ENCODE peak calls at places on chromosomes 16 and 17, in ten cellular contexts. Z, Y, J, O, P, D, M, B, U and L are unnamed samples.

GRCh38 chr16:13919330-13919682 is 648 bp upstream of the ERCC4 start:
- DNase-seq in U (no peak), O (peak), Y (no peak), J (no peak), P (no peak), Z (no peak), M (peak), B (no peak), D (no peak), L (no peak)

GRCh38 chr16:51756447-51757123 is 605.5 kb upstream of the SALL1 start:
- DNase-seq in Y (no peak), B (no peak), D (no peak), O (no peak), J (no peak), P (no peak), U (no peak), Z (peak), M (peak), L (no peak)

GRCh38 chr16:55655709-55656694 is at the start of gene SLC6A2:
- DNase-seq in B (no peak), Z (peak), Y (no peak), D (no peak), P (peak), M (peak), U (no peak), O (no peak), J (no peak), L (no peak)

GRCh38 chr17:12730931-12731521 is 58.3 kb upstream of the ARHGAP44 start:
- DNase-seq in Z (peak), O (peak), P (peak), Y (peak), D (peak), M (peak), U (no peak), B (no peak), J (peak), L (no peak)

GRCh38 chr17:350706-351435 is 1.7 kb downstream of the RPH3AL start:
- DNase-seq in D (no peak), J (peak), Z (peak), O (peak), P (peak), M (no peak), U (no peak), B (peak), Y (peak), L (no peak)

GRCh38 chr17:50076591-50077235 is 18.4 kb upstream of the PDK2 start:
- DNase-seq in M (peak), Y (no peak), D (no peak), O (no peak), U (no peak), J (no peak), Z (no peak), P (no peak), B (no peak), L (no peak)

GRCh38 chr17:13074026-13074425 is 56.2 kb upstream of the ELAC2 start:
- DNase-seq in O (peak), M (no peak), Z (no peak), P (no peak), D (no peak), Y (no peak), U (no peak), J (no peak), B (no peak), L (no peak)

GRCh38 chr16:27679899-27680298 is 130.0 kb downstream of the KATNIP start:
- DNase-seq in Y (no peak), P (no peak), B (no peak), J (no peak), O (no peak), U (no peak), D (no peak), Z (no peak), M (no peak), L (no peak)

GRCh38 chr17:41512789-41513547 is 5.7 kb downstream of the KRT15 start:
- DNase-seq in Z (peak), Y (no peak), O (no peak), M (no peak), D (no peak), U (no peak), B (no peak), P (no peak), J (no peak), L (no peak)

GRCh38 chr16:67598527-67598926 is 36.2 kb downstream of the CTCF start:
- DNase-seq in O (no peak), Y (no peak), P (no peak), J (no peak), B (no peak), M (no peak), U (no peak), Z (no peak), D (no peak), L (no peak)

GRCh38 chr17:66682293-66682692 is 152.6 kb upstream of the CACNG5 start:
- DNase-seq in J (no peak), U (no peak), B (peak), D (no peak), P (no peak), Z (no peak), O (no peak), M (no peak), Y (peak), L (no peak)

GRCh38 chr17:54891176-54891821 is 9.4 kb upstream of the TOM1L1 start:
- DNase-seq in Y (peak), O (peak), U (no peak), J (no peak), Z (no peak), B (no peak), D (no peak), P (no peak), M (peak), L (no peak)

GRCh38 chr17:30933966-30934365 is 12.2 kb downstream of the ADAP2 start:
- DNase-seq in Z (no peak), Y (no peak), M (no peak), J (no peak), O (no peak), D (no peak), U (no peak), B (no peak), P (no peak), L (no peak)

GRCh38 chr16:2990891-2991290 is 10.6 kb upstream of the PKMYT1 start:
- DNase-seq in U (no peak), O (no peak), Y (no peak), Z (no peak), B (no peak), M (no peak), D (no peak), P (no peak), J (no peak), L (no peak)

GRCh38 chr17:17935321-17936271 is 36.6 kb downstream of the TOM1L2 start:
- DNase-seq in J (no peak), O (peak), U (no peak), B (no peak), Z (no peak), P (peak), M (no peak), Y (no peak), D (no peak), L (no peak)

GRCh38 chr17:22202702-22203101 is 510.4 kb downstream of the KCNJ18 start:
- DNase-seq in M (no peak), O (no peak), U (no peak), J (no peak), Y (no peak), Z (no peak), B (no peak), P (no peak), D (no peak), L (no peak)

DNA sequence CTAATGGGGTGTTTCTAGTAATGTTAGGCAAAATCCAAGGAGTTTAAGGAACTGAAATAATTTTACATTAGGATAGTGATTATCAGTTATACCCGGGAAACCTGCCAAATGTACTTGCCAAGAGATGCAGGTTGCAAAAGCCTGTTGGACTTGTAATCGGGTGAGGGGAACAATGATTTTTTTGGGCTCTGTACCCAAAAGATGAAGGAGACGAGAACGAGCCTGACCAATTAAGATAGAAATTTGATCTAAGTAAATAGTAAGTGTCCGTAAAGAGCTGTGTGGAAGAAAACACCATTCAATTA is 56.2 kb upstream of the ARL4D start:
- DNase-seq in U (no peak), P (no peak), O (no peak), M (no peak), B (no peak), Y (no peak), J (no peak), D (no peak), Z (no peak), L (no peak)
- H3K4me3 ChIP-seq in U (no peak), P (no peak), O (peak), M (no peak), B (no peak), Y (no peak), J (no peak), D (no peak), Z (no peak), L (no peak)

DNA sequence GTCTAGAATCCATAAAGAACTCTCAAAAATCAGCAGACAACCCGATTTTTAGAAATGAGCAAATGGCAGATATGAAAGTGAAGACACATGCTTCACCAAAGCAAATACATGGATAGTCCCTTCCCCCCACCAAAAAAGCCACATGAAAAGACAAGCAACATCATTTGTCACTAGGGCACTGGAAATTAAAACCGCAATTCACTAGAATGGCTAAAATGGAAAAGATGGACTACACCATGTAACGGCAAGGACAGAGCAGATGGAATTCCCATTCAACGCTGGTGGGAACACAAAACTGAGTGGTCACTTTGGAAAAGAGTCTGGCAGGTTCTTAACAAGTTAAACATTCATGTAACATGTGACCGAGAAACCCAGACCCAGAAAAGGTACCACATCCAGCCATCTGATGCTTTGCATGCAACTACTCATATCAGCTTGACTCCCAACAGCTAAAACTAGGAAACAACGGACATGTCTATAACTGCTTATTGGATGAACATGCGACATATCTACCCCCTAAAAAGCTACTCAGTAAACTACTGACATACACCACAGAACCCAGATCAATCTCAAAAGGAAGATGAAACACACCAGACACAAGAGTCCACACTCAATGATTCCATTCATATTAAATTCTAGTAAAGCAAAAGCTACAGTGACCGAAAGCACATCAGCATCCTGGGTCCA is 132.6 kb downstream of the ZNF778 start:
- DNase-seq in D (no peak), B (no peak), Z (no peak), P (no peak), J (no peak), U (no peak), M (no peak), O (no peak), Y (no peak), L (no peak)
- H3K27ac ChIP-seq in D (no peak), B (no peak), Z (no peak), P (no peak), J (no peak), U (no peak), M (no peak), O (no peak), Y (no peak), L (no peak)

GRCh38 chr17:80201446-80201845 is 18.7 kb downstream of the SGSH start:
- DNase-seq in J (no peak), D (no peak), Z (no peak), P (no peak), B (no peak), M (no peak), U (no peak), Y (no peak), O (no peak), L (no peak)

GRCh38 chr17:80196652-80197051 is 23.5 kb downstream of the SGSH start:
- DNase-seq in Z (no peak), J (no peak), Y (no peak), O (no peak), U (no peak), P (no peak), B (no peak), D (no peak), M (no peak), L (no peak)

GRCh38 chr17:80195671-80196529 is 24.2 kb downstream of the SGSH start:
- DNase-seq in P (no peak), D (no peak), M (peak), J (no peak), Y (no peak), Z (peak), B (no peak), U (no peak), O (peak), L (peak)

GRCh38 chr17:80195141-80195540 is 25.0 kb downstream of the SGSH start:
- DNase-seq in J (no peak), O (no peak), B (no peak), D (no peak), U (no peak), Y (no peak), Z (no peak), P (no peak), M (no peak), L (no peak)

DNA sequence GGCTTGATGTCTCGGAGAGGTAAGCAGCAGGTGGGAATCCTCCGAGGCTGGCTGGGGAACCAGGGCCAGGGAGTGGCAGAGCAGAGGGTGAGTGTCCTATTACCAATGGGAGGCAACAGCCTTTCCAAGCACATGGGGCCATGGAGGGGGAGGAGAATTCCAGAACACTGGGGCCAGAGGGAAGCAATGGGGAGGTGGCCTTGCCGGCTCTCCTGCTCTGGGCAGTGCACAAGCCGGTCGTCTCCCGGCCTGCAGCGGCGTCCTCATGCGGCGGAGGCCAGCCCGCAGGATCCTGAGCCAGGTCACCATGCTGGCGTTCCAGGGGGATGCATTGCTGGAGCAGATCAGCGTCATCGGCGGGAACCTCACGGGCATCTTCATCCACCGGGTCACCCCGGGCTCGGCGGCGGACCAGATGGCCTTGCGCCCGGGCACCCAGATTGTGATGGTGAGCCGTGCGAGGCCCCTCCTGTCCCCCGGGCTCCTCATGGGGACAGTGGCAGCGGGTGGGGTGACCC is 21.9 kb downstream of the SGSH start:
- DNase-seq in Z (peak), M (no peak), D (no peak), U (no peak), O (no peak), P (no peak), J (no peak), Y (no peak), B (no peak), L (no peak)
- H3K4me3 ChIP-seq in Z (no peak), M (no peak), D (no peak), U (no peak), O (no peak), P (no peak), J (no peak), Y (no peak), B (no peak), L (no peak)

GRCh38 chr17:44979426-44980273 is 11.5 kb upstream of the C1QL1 start:
- DNase-seq in D (no peak), U (no peak), M (no peak), P (no peak), B (peak), J (no peak), Z (no peak), O (peak), Y (peak), L (no peak)

GRCh38 chr17:44977065-44977464 is 9.0 kb upstream of the C1QL1 start:
- DNase-seq in D (no peak), Z (no peak), U (no peak), M (no peak), J (no peak), Y (no peak), O (no peak), B (no peak), P (no peak), L (no peak)

GRCh38 chr17:44978807-44979206 is 10.7 kb upstream of the C1QL1 start:
- DNase-seq in Z (no peak), Y (no peak), P (no peak), M (no peak), D (no peak), O (no peak), B (no peak), J (no peak), U (no peak), L (no peak)

GRCh38 chr17:44976198-44976597 is 8.1 kb upstream of the C1QL1 start:
- DNase-seq in P (no peak), U (no peak), B (no peak), D (no peak), O (no peak), Y (no peak), J (no peak), M (no peak), Z (no peak), L (no peak)

DNA sequence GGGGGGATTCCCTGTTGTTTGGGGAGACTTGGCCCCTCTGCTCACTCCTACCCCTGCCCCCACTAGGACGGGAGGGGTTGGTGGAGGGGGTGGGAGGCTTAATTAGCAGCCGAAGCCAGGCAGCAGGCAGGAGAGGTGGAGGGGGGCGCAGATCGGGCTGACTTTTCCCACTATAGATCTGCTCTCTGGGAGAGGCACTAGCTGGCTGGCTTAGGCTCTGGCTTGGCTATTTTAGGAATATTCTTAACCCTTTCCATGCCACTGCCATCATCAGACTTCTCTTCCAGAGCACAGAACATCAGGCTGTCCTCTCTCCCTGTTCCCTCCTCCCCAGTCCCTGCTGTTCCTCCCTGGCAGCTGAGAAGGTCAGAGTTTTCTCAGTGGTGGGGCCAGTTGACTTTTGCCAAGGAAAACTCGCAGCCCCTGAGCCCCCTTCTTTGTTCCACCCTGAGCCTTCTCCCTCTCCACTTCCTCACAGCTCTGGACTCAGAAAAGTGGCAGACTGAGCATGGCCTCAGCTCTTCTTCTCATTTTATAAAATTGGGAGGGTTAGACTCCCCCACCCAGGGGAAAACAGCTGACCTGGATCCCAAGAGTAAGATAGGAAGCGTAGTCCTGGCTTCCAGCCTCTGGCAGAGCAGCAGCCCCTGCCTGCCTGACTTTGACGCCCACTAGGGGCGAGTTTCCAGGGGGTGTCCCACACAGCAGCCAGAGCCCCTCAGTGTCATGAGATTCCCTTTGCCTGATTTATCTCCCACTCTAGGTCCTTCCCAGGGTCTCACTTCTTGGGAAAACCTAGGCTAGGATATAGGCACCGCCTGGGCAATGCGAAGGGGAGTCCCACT is 9.9 kb upstream of the C1QL1 start:
- DNase-seq in P (no peak), D (no peak), O (no peak), M (no peak), J (no peak), B (peak), Z (no peak), U (no peak), Y (no peak), L (no peak)
- H3K27ac ChIP-seq in P (no peak), D (no peak), O (no peak), M (no peak), J (no peak), B (peak), Z (no peak), U (peak), Y (peak), L (no peak)

GRCh38 chr17:78747479-78747878 is 34.6 kb downstream of the CYTH1 start:
- DNase-seq in O (no peak), P (no peak), Y (no peak), U (no peak), D (no peak), Z (no peak), B (no peak), J (no peak), M (no peak), L (no peak)
- H3K4me3 ChIP-seq in O (peak), P (no peak), Y (no peak), U (no peak), D (no peak), Z (no peak), B (no peak), J (no peak), M (no peak), L (peak)

GRCh38 chr17:3927628-3928010 is 11.4 kb upstream of the P2RX1 start:
- DNase-seq in U (no peak), Y (no peak), Z (peak), P (no peak), O (no peak), J (no peak), M (no peak), B (no peak), D (no peak), L (no peak)
- H3K27ac ChIP-seq in U (no peak), Y (no peak), Z (no peak), P (peak), O (no peak), J (no peak), M (no peak), B (no peak), D (no peak), L (no peak)

DNA sequence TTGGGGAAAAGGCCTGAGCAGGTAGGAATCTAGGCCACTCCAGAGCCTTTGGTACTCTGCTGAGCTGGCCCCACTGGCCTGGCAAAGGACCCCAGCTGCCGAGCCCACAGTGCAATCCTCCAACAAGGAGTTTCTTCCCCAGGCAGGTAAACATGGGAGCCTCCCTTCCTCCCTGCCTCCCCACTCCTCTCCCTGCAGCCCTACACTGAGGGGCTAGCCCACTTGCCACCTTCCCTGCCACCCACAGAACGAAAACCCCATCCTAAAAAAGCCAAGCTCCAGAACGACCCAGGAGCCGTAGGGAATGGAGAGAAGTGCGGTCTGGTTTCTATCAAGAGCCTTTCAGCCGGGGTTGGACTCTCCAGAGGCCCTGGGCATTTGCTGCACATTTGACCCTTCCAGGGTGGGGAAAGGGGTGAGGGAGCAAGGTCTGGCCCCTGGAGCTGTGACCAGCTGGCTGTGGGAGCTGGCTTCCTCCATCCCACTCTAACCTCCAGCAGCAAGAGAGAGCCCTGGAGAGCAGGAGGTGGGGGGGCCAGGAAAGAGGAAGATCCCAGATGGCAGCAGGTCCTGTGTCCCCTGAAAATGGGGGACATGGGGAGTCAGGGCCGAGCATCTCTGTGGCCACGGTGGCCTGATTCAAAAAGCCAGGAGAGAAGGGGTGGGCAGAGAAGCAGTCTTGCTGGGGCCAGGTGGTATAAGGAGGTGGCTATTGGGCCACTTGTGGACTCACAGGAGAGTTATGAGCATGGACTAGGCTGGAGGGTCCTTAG is 1.3 kb downstream of the HID1 start:
- DNase-seq in B (no peak), Z (no peak), M (no peak), O (no peak), Y (no peak), U (no peak), D (no peak), P (no peak), J (no peak), L (no peak)
- H3K4me3 ChIP-seq in B (peak), Z (peak), M (peak), O (no peak), Y (no peak), U (peak), D (peak), P (peak), J (no peak), L (no peak)